ENCODE peak calls at places on chromosomes 16 and 17, in six cellular contexts. One of them, this sample, is unnamed.

GRCh38 chr17:28937044-28937729 is 14.1 kb downstream of the PHF12 start:
- DNase-seq in IMR-90: peak
- DNase-seq in RCC 7860: no peak
- DNase-seq in CD4-positive, alpha-beta T cell: no peak
- DNase-seq in left cardiac atrium: no peak
- DNase-seq in NCI-H748 treated with DMSO at 0.1 percent for 48 hours: no peak
- DNase-seq in this sample: no peak

GRCh38 chr17:38710603-38710962 is 5.5 kb downstream of the MLLT6 start:
- DNase-seq in NCI-H748 treated with DMSO at 0.1 percent for 48 hours: no peak
- DNase-seq in IMR-90: no peak
- DNase-seq in CD4-positive, alpha-beta T cell: no peak
- DNase-seq in left cardiac atrium: no peak
- DNase-seq in RCC 7860: no peak
- DNase-seq in this sample: no peak

GRCh38 chr17:74780443-74781238 is 4.5 kb upstream of the NAT9 start:
- DNase-seq in RCC 7860: peak
- DNase-seq in left cardiac atrium: no peak
- DNase-seq in CD4-positive, alpha-beta T cell: no peak
- DNase-seq in NCI-H748 treated with DMSO at 0.1 percent for 48 hours: no peak
- DNase-seq in IMR-90: no peak
- DNase-seq in this sample: no peak

GRCh38 chr17:8341456-8341855 is 1.8 kb downstream of the ODF4 start:
- DNase-seq in CD4-positive, alpha-beta T cell: no peak
- DNase-seq in RCC 7860: no peak
- DNase-seq in left cardiac atrium: no peak
- DNase-seq in IMR-90: no peak
- DNase-seq in NCI-H748 treated with DMSO at 0.1 percent for 48 hours: no peak
- DNase-seq in this sample: no peak

GRCh38 chr16:58026139-58026704 is 668 bp downstream of the MMP15 start:
- DNase-seq in left cardiac atrium: peak
- DNase-seq in CD4-positive, alpha-beta T cell: no peak
- DNase-seq in RCC 7860: no peak
- DNase-seq in NCI-H748 treated with DMSO at 0.1 percent for 48 hours: no peak
- DNase-seq in IMR-90: peak
- DNase-seq in this sample: no peak

GRCh38 chr16:1777375-1778199 is 4.7 kb upstream of the MRPS34 start:
- DNase-seq in left cardiac atrium: peak
- DNase-seq in RCC 7860: no peak
- DNase-seq in NCI-H748 treated with DMSO at 0.1 percent for 48 hours: no peak
- DNase-seq in IMR-90: no peak
- DNase-seq in CD4-positive, alpha-beta T cell: no peak
- DNase-seq in this sample: no peak

GRCh38 chr17:63932008-63932561 is at the start of gene CD79B:
- DNase-seq in left cardiac atrium: no peak
- DNase-seq in RCC 7860: no peak
- DNase-seq in NCI-H748 treated with DMSO at 0.1 percent for 48 hours: no peak
- DNase-seq in IMR-90: no peak
- DNase-seq in CD4-positive, alpha-beta T cell: peak
- DNase-seq in this sample: no peak

GRCh38 chr17:8091033-8091687 is 3.6 kb upstream of the ALOX12B start:
- DNase-seq in left cardiac atrium: no peak
- DNase-seq in RCC 7860: no peak
- DNase-seq in NCI-H748 treated with DMSO at 0.1 percent for 48 hours: no peak
- DNase-seq in CD4-positive, alpha-beta T cell: no peak
- DNase-seq in IMR-90: no peak
- DNase-seq in this sample: no peak

GRCh38 chr17:48542956-48543853 is 1.7 kb downstream of the HOXB2 start:
- DNase-seq in RCC 7860: peak
- DNase-seq in CD4-positive, alpha-beta T cell: peak
- DNase-seq in NCI-H748 treated with DMSO at 0.1 percent for 48 hours: no peak
- DNase-seq in left cardiac atrium: no peak
- DNase-seq in IMR-90: peak
- DNase-seq in this sample: peak

GRCh38 chr16:49643429-49644142 is 212.3 kb downstream of the ZNF423 start:
- DNase-seq in RCC 7860: no peak
- DNase-seq in left cardiac atrium: no peak
- DNase-seq in CD4-positive, alpha-beta T cell: no peak
- DNase-seq in NCI-H748 treated with DMSO at 0.1 percent for 48 hours: no peak
- DNase-seq in IMR-90: peak
- DNase-seq in this sample: no peak

GRCh38 chr17:55845385-55845784 is 94.5 kb downstream of the PCTP start:
- DNase-seq in CD4-positive, alpha-beta T cell: no peak
- DNase-seq in NCI-H748 treated with DMSO at 0.1 percent for 48 hours: no peak
- DNase-seq in IMR-90: peak
- DNase-seq in RCC 7860: no peak
- DNase-seq in left cardiac atrium: peak
- DNase-seq in this sample: peak

GRCh38 chr16:46621006-46621629 is at the start of gene SHCBP1:
- DNase-seq in RCC 7860: peak
- DNase-seq in CD4-positive, alpha-beta T cell: peak
- DNase-seq in NCI-H748 treated with DMSO at 0.1 percent for 48 hours: peak
- DNase-seq in IMR-90: peak
- DNase-seq in left cardiac atrium: peak
- DNase-seq in this sample: peak

GRCh38 chr17:68053237-68054030 is 17.9 kb downstream of the KPNA2 start:
- DNase-seq in left cardiac atrium: peak
- DNase-seq in IMR-90: peak
- DNase-seq in RCC 7860: no peak
- DNase-seq in NCI-H748 treated with DMSO at 0.1 percent for 48 hours: no peak
- DNase-seq in CD4-positive, alpha-beta T cell: no peak
- DNase-seq in this sample: no peak

GRCh38 chr17:539048-539447 is 175.6 kb downstream of the VPS53 start:
- DNase-seq in left cardiac atrium: no peak
- DNase-seq in CD4-positive, alpha-beta T cell: no peak
- DNase-seq in IMR-90: no peak
- DNase-seq in NCI-H748 treated with DMSO at 0.1 percent for 48 hours: no peak
- DNase-seq in RCC 7860: no peak
- DNase-seq in this sample: no peak

GRCh38 chr17:3886776-3887175 is 6.1 kb downstream of the CAMKK1 start:
- DNase-seq in left cardiac atrium: no peak
- DNase-seq in IMR-90: no peak
- DNase-seq in NCI-H748 treated with DMSO at 0.1 percent for 48 hours: no peak
- DNase-seq in CD4-positive, alpha-beta T cell: no peak
- DNase-seq in RCC 7860: no peak
- DNase-seq in this sample: no peak

GRCh38 chr17:57140321-57140720 is 55.3 kb downstream of the AKAP1 start:
- DNase-seq in CD4-positive, alpha-beta T cell: no peak
- DNase-seq in RCC 7860: no peak
- DNase-seq in IMR-90: no peak
- DNase-seq in left cardiac atrium: no peak
- DNase-seq in NCI-H748 treated with DMSO at 0.1 percent for 48 hours: no peak
- DNase-seq in this sample: no peak

GRCh38 chr16:9077001-9077809 is 14.2 kb upstream of the HAPSTR1 start:
- DNase-seq in NCI-H748 treated with DMSO at 0.1 percent for 48 hours: no peak
- DNase-seq in RCC 7860: peak
- DNase-seq in CD4-positive, alpha-beta T cell: no peak
- DNase-seq in left cardiac atrium: no peak
- DNase-seq in IMR-90: peak
- DNase-seq in this sample: no peak

GRCh38 chr16:66503030-66503429 is 46.9 kb downstream of the TK2 start:
- DNase-seq in RCC 7860: no peak
- DNase-seq in IMR-90: no peak
- DNase-seq in left cardiac atrium: no peak
- DNase-seq in NCI-H748 treated with DMSO at 0.1 percent for 48 hours: no peak
- DNase-seq in CD4-positive, alpha-beta T cell: no peak
- DNase-seq in this sample: peak

GRCh38 chr16:69105501-69106361 is at the start of gene HAS3:
- DNase-seq in NCI-H748 treated with DMSO at 0.1 percent for 48 hours: peak
- DNase-seq in CD4-positive, alpha-beta T cell: no peak
- DNase-seq in left cardiac atrium: peak
- DNase-seq in RCC 7860: peak
- DNase-seq in IMR-90: peak
- DNase-seq in this sample: no peak

GRCh38 chr16:3640632-3641501 is 13.6 kb upstream of the DNASE1 start:
- DNase-seq in left cardiac atrium: no peak
- DNase-seq in CD4-positive, alpha-beta T cell: no peak
- DNase-seq in RCC 7860: no peak
- DNase-seq in IMR-90: no peak
- DNase-seq in NCI-H748 treated with DMSO at 0.1 percent for 48 hours: no peak
- DNase-seq in this sample: no peak

GRCh38 chr16:22010902-22011301 is 3.0 kb downstream of the MOSMO start:
- DNase-seq in CD4-positive, alpha-beta T cell: no peak
- DNase-seq in left cardiac atrium: no peak
- DNase-seq in NCI-H748 treated with DMSO at 0.1 percent for 48 hours: no peak
- DNase-seq in IMR-90: no peak
- DNase-seq in RCC 7860: no peak
- DNase-seq in this sample: no peak

GRCh38 chr17:9239821-9240658 is 218.7 kb downstream of the NTN1 start:
- DNase-seq in RCC 7860: no peak
- DNase-seq in CD4-positive, alpha-beta T cell: peak
- DNase-seq in left cardiac atrium: peak
- DNase-seq in NCI-H748 treated with DMSO at 0.1 percent for 48 hours: peak
- DNase-seq in IMR-90: peak
- DNase-seq in this sample: peak

GRCh38 chr17:78379134-78379497 is 667 bp downstream of the PGS1 start:
- DNase-seq in CD4-positive, alpha-beta T cell: no peak
- DNase-seq in RCC 7860: peak
- DNase-seq in left cardiac atrium: no peak
- DNase-seq in NCI-H748 treated with DMSO at 0.1 percent for 48 hours: no peak
- DNase-seq in IMR-90: peak
- DNase-seq in this sample: no peak

GRCh38 chr17:14118951-14119350 is 49.6 kb downstream of the COX10 start:
- DNase-seq in RCC 7860: no peak
- DNase-seq in CD4-positive, alpha-beta T cell: no peak
- DNase-seq in NCI-H748 treated with DMSO at 0.1 percent for 48 hours: no peak
- DNase-seq in IMR-90: no peak
- DNase-seq in left cardiac atrium: no peak
- DNase-seq in this sample: no peak

GRCh38 chr16:53093162-53093744 is 38.5 kb downstream of the CHD9 start:
- DNase-seq in left cardiac atrium: no peak
- DNase-seq in CD4-positive, alpha-beta T cell: no peak
- DNase-seq in IMR-90: no peak
- DNase-seq in RCC 7860: no peak
- DNase-seq in NCI-H748 treated with DMSO at 0.1 percent for 48 hours: no peak
- DNase-seq in this sample: no peak

GRCh38 chr17:77778636-77779524 is 179.6 kb upstream of the TNRC6C start:
- DNase-seq in CD4-positive, alpha-beta T cell: no peak
- DNase-seq in left cardiac atrium: peak
- DNase-seq in NCI-H748 treated with DMSO at 0.1 percent for 48 hours: no peak
- DNase-seq in IMR-90: no peak
- DNase-seq in RCC 7860: no peak
- DNase-seq in this sample: peak

GRCh38 chr17:29212681-29213121 is 32.5 kb upstream of the MYO18A start:
- DNase-seq in RCC 7860: no peak
- DNase-seq in IMR-90: peak
- DNase-seq in left cardiac atrium: no peak
- DNase-seq in CD4-positive, alpha-beta T cell: no peak
- DNase-seq in NCI-H748 treated with DMSO at 0.1 percent for 48 hours: no peak
- DNase-seq in this sample: no peak

GRCh38 chr16:11032000-11032921 is 87.9 kb downstream of the CLEC16A start:
- DNase-seq in left cardiac atrium: no peak
- DNase-seq in NCI-H748 treated with DMSO at 0.1 percent for 48 hours: no peak
- DNase-seq in IMR-90: no peak
- DNase-seq in CD4-positive, alpha-beta T cell: no peak
- DNase-seq in RCC 7860: no peak
- DNase-seq in this sample: no peak

GRCh38 chr17:30172560-30172959 is 55.9 kb downstream of the NSRP1 start:
- DNase-seq in RCC 7860: no peak
- DNase-seq in IMR-90: no peak
- DNase-seq in NCI-H748 treated with DMSO at 0.1 percent for 48 hours: no peak
- DNase-seq in CD4-positive, alpha-beta T cell: no peak
- DNase-seq in left cardiac atrium: no peak
- DNase-seq in this sample: no peak

GRCh38 chr17:29347831-29348281 is 42.3 kb upstream of the TAOK1 start:
- DNase-seq in NCI-H748 treated with DMSO at 0.1 percent for 48 hours: no peak
- DNase-seq in left cardiac atrium: no peak
- DNase-seq in IMR-90: no peak
- DNase-seq in RCC 7860: no peak
- DNase-seq in CD4-positive, alpha-beta T cell: no peak
- DNase-seq in this sample: no peak

GRCh38 chr16:15970202-15970601 is 20.8 kb downstream of the ABCC1 start:
- DNase-seq in NCI-H748 treated with DMSO at 0.1 percent for 48 hours: no peak
- DNase-seq in CD4-positive, alpha-beta T cell: no peak
- DNase-seq in IMR-90: no peak
- DNase-seq in RCC 7860: no peak
- DNase-seq in left cardiac atrium: no peak
- DNase-seq in this sample: no peak

GRCh38 chr17:1145311-1145986 is 34.3 kb downstream of the ABR start:
- DNase-seq in RCC 7860: no peak
- DNase-seq in left cardiac atrium: no peak
- DNase-seq in NCI-H748 treated with DMSO at 0.1 percent for 48 hours: no peak
- DNase-seq in IMR-90: no peak
- DNase-seq in CD4-positive, alpha-beta T cell: no peak
- DNase-seq in this sample: no peak

GRCh38 chr17:27579897-27580321 is 51.1 kb upstream of the LGALS9 start:
- DNase-seq in left cardiac atrium: no peak
- DNase-seq in RCC 7860: no peak
- DNase-seq in NCI-H748 treated with DMSO at 0.1 percent for 48 hours: no peak
- DNase-seq in IMR-90: no peak
- DNase-seq in CD4-positive, alpha-beta T cell: no peak
- DNase-seq in this sample: no peak

GRCh38 chr17:59763861-59764260 is 56.4 kb downstream of the VMP1 start:
- DNase-seq in NCI-H748 treated with DMSO at 0.1 percent for 48 hours: no peak
- DNase-seq in left cardiac atrium: no peak
- DNase-seq in IMR-90: peak
- DNase-seq in RCC 7860: peak
- DNase-seq in CD4-positive, alpha-beta T cell: no peak
- DNase-seq in this sample: no peak

GRCh38 chr16:74936902-74937560 is 47.9 kb downstream of the WDR59 start:
- DNase-seq in CD4-positive, alpha-beta T cell: no peak
- DNase-seq in left cardiac atrium: no peak
- DNase-seq in IMR-90: peak
- DNase-seq in RCC 7860: peak
- DNase-seq in NCI-H748 treated with DMSO at 0.1 percent for 48 hours: no peak
- DNase-seq in this sample: no peak

GRCh38 chr17:43399839-43400328 is 1.1 kb downstream of the ARL4D start:
- DNase-seq in left cardiac atrium: peak
- DNase-seq in NCI-H748 treated with DMSO at 0.1 percent for 48 hours: no peak
- DNase-seq in CD4-positive, alpha-beta T cell: no peak
- DNase-seq in IMR-90: no peak
- DNase-seq in RCC 7860: no peak
- DNase-seq in this sample: no peak

This sample was measured in sciatic nerve.